ENCODE peak calls at places on chromosomes 11 and 22, in seven cellular contexts. F is body of pancreas; G is Kasumi-1; W is stimulated activated CD8-positive, alpha-beta memory T cell treated with anti-CD3 and anti-CD28 coated beads, Interleukin-15, amount 100 ng/mL, for 4 hours; B is CD4-positive, CD25-positive, alpha-beta regulatory T cell; J is GM03348; Z is activated naive CD4-positive, alpha-beta T cell treated with Interleukin-2 at 50 U/mL for 16 hours. X is an unnamed sample.

GRCh38 chr11:126340960-126341709 is 14.4 kb upstream of the ST3GAL4 start:
- DNase-seq in F (no peak), B (no peak), W (no peak), Z (no peak), J (no peak), G (no peak), X (no peak)

GRCh38 chr11:71252434-71252781 is at the start of gene SHANK2:
- DNase-seq in B (no peak), J (peak; percentile 43), W (no peak), F (peak; percentile 68), Z (no peak), G (no peak), X (no peak)

GRCh38 chr11:129643031-129643721 is 172.5 kb upstream of the TMEM45B start:
- DNase-seq in J (peak; percentile 46), F (no peak), W (no peak), B (peak; percentile 22), Z (no peak), G (no peak), X (no peak)

GRCh38 chr11:128695539-128696221 is 1.8 kb downstream of the FLI1 start:
- DNase-seq in F (no peak), J (no peak), B (peak; percentile 77), Z (peak; percentile 29), W (no peak), G (peak; percentile 99), X (peak; percentile 100)

GRCh38 chr11:134560066-134560465 is 148.0 kb upstream of the B3GAT1 start:
- DNase-seq in G (no peak), W (no peak), F (no peak), B (no peak), J (no peak), Z (no peak), X (no peak)

GRCh38 chr11:63613517-63614135 is 607 bp downstream of the PLAAT3 start:
- DNase-seq in G (no peak), W (peak; percentile 2), F (peak; percentile 34), B (peak; percentile 50), Z (peak; percentile 37), J (peak; percentile 23), X (no peak)

GRCh38 chr11:61477734-61478148 is 30.8 kb upstream of the LRRC10B start:
- DNase-seq in W (peak; percentile 10), Z (peak; percentile 61), F (peak; percentile 53), B (peak; percentile 42), G (peak; percentile 27), J (peak; percentile 82), X (no peak)

GRCh38 chr11:99988105-99988907 is 698.8 kb upstream of the ARHGAP42 start:
- DNase-seq in W (no peak), Z (no peak), J (no peak), G (no peak), B (no peak), F (no peak), X (no peak)

GRCh38 chr22:34587357-34588356 is 478.3 kb upstream of the ISX start:
- DNase-seq in B (no peak), G (no peak), Z (no peak), J (no peak), W (no peak), F (peak; percentile 23), X (no peak)

GRCh38 chr22:17775781-17776470 is 1.7 kb upstream of the BID start:
- DNase-seq in J (no peak), Z (no peak), F (no peak), G (no peak), B (peak; percentile 37), W (no peak), X (no peak)

X was measured in GF-D8.